ENCODE peak calls at places on chromosomes 11 and 22, in eight cellular contexts. B, N, E, P, S, U, G and W are unnamed samples.

GRCh38 chr11:100515087-100515486 is 172.0 kb upstream of the ARHGAP42 start:
- DNase-seq in U (no peak), P (no peak), E (no peak), B (no peak), S (no peak), N (no peak), G (no peak), W (peak)

GRCh38 chr22:50547231-50547851 is 1.6 kb downstream of the KLHDC7B start:
- DNase-seq in N (no peak), U (no peak), E (no peak), B (no peak), G (no peak), P (no peak), S (no peak), W (no peak)

GRCh38 chr11:84290647-84291046 is 1004.5 kb upstream of the CCDC90B start:
- DNase-seq in G (no peak), P (no peak), S (no peak), U (no peak), N (no peak), B (no peak), E (no peak), W (peak)

GRCh38 chr22:46914916-46915894 is 152.8 kb downstream of the TBC1D22A start:
- DNase-seq in P (no peak), G (peak), U (no peak), S (no peak), N (no peak), B (no peak), E (no peak), W (no peak)

GRCh38 chr11:119363874-119364590 is 17.5 kb downstream of the USP2 start:
- DNase-seq in U (peak), P (peak), G (peak), S (no peak), N (peak), B (peak), E (peak), W (peak)

GRCh38 chr11:115644846-115645245 is 140.6 kb upstream of the CADM1 start:
- DNase-seq in E (no peak), B (no peak), P (no peak), G (no peak), S (no peak), N (peak), U (no peak), W (no peak)

GRCh38 chr22:47395481-47395880 is 633.0 kb downstream of the TBC1D22A start:
- DNase-seq in G (no peak), S (no peak), E (no peak), U (no peak), N (no peak), B (no peak), P (no peak), W (peak)

GRCh38 chr22:33871935-33872334 is 48.3 kb downstream of the LARGE1 start:
- DNase-seq in P (no peak), U (no peak), N (no peak), B (no peak), S (no peak), E (no peak), G (no peak), W (no peak)

GRCh38 chr11:1288426-1289151 is 20.8 kb downstream of the TOLLIP start:
- DNase-seq in B (no peak), N (no peak), E (no peak), G (no peak), S (no peak), P (no peak), U (no peak), W (no peak)

GRCh38 chr11:84056696-84057095 is 770.5 kb upstream of the CCDC90B start:
- DNase-seq in S (no peak), P (no peak), E (no peak), N (no peak), U (no peak), G (no peak), B (no peak), W (no peak)

GRCh38 chr22:32737811-32738210 is 63.7 kb upstream of the TIMP3 start:
- DNase-seq in U (no peak), B (no peak), S (no peak), G (no peak), E (no peak), N (peak), P (no peak), W (no peak)

GRCh38 chr11:42311944-42312343 is 852.5 kb upstream of the LRRC4C start:
- DNase-seq in U (no peak), P (no peak), G (no peak), B (no peak), N (no peak), S (no peak), E (no peak), W (no peak)

GRCh38 chr22:48979482-48979881 is 848.2 kb downstream of the BRD1 start:
- DNase-seq in S (no peak), B (no peak), N (no peak), U (no peak), G (no peak), P (no peak), E (no peak), W (no peak)

GRCh38 chr11:849951-850776 is 7.5 kb downstream of the TSPAN4 start:
- DNase-seq in N (peak), S (no peak), G (no peak), P (no peak), B (no peak), E (no peak), U (no peak), W (no peak)

GRCh38 chr22:21443057-21443734 is 24.0 kb upstream of the TMEM191C start:
- DNase-seq in B (no peak), S (peak), E (no peak), P (no peak), U (no peak), G (no peak), N (no peak), W (no peak)

GRCh38 chr11:30775123-30775522 is 189.0 kb upstream of the MPPED2 start:
- DNase-seq in P (no peak), U (no peak), N (no peak), S (no peak), B (no peak), G (no peak), E (no peak), W (no peak)

GRCh38 chr11:30128269-30128932 is 102.4 kb upstream of the FSHB start:
- DNase-seq in S (no peak), B (no peak), E (no peak), U (no peak), G (peak), N (peak), P (no peak), W (peak)

GRCh38 chr22:29216873-29217666 is 11.4 kb downstream of the EMID1 start:
- DNase-seq in U (no peak), E (no peak), P (peak), G (no peak), B (peak), S (no peak), N (peak), W (no peak)

GRCh38 chr11:65260302-65260701 is 1.5 kb upstream of the POLA2 start:
- DNase-seq in G (no peak), P (no peak), N (no peak), U (no peak), B (no peak), S (no peak), E (no peak), W (no peak)

GRCh38 chr22:20224917-20225692 is 43.0 kb downstream of the RTN4R start:
- DNase-seq in B (no peak), E (no peak), N (no peak), S (no peak), G (no peak), U (no peak), P (no peak), W (no peak)

GRCh38 chr22:39240841-39241631 is 3.7 kb downstream of the PDGFB start:
- DNase-seq in U (no peak), N (no peak), G (peak), E (peak), B (no peak), S (peak), P (no peak), W (no peak)